ENCODE peak calls at places on chromosomes 16 and 17, in five cellular contexts. G is stomach, B is Peyer's patch, P is transverse colon, W is sigmoid colon. T is an unnamed sample.
A peak's percentile ranks its signal among the peaks of the same experiment; 100 is the strongest.

GRCh38 chr16:74667215-74667765 is 613 bp upstream of the RFWD3 start:
- DNase-seq in W (peak; percentile 69), B (peak; percentile 64), P (peak; percentile 19), G (peak; percentile 34), T (no peak)

GRCh38 chr17:59181481-59181880 is 25.9 kb downstream of the PRR11 start:
- DNase-seq in B (no peak), G (no peak), P (no peak), W (no peak), T (no peak)

GRCh38 chr16:30934827-30935557 is 11.6 kb downstream of the FBXL19 start:
- DNase-seq in G (peak; percentile 37), W (no peak), B (no peak), P (peak; percentile 49), T (peak; percentile 42)

GRCh38 chr16:10731790-10732189 is 11.9 kb upstream of the NUBP1 start:
- DNase-seq in B (no peak), G (no peak), W (no peak), P (no peak), T (no peak)

GRCh38 chr16:86931410-86931941 is 353.1 kb downstream of the FOXL1 start:
- DNase-seq in G (no peak), B (no peak), P (no peak), W (no peak), T (no peak)

GRCh38 chr17:47719411-47720152 is 13.5 kb upstream of the TBX21 start:
- DNase-seq in B (no peak), G (no peak), W (no peak), P (no peak), T (no peak)

GRCh38 chr16:74825941-74826340 is 51.3 kb upstream of the FA2H start:
- DNase-seq in W (no peak), G (no peak), B (no peak), P (no peak), T (no peak)

GRCh38 chr16:34078697-34079096 is 619.3 kb downstream of the TP53TG3F start:
- DNase-seq in W (no peak), P (no peak), G (no peak), B (no peak), T (no peak)

GRCh38 chr17:78875738-78876597 is 27.0 kb downstream of the CEP295NL start:
- DNase-seq in P (no peak), G (no peak), W (no peak), B (no peak), T (no peak)

GRCh38 chr16:48817032-48817431 is 207.1 kb upstream of the N4BP1 start:
- DNase-seq in W (no peak), P (no peak), G (no peak), B (no peak), T (no peak)

GRCh38 chr16:30472328-30472942 is at the start of gene ITGAL:
- DNase-seq in G (peak; percentile 56), W (peak; percentile 72), B (peak; percentile 91), P (peak; percentile 72), T (peak; percentile 86)

GRCh38 chr17:67139784-67140665 is 95.7 kb downstream of the CACNG1 start:
- DNase-seq in P (no peak), G (no peak), W (no peak), B (no peak), T (no peak)

GRCh38 chr17:56786989-56787482 is 46.7 kb downstream of the C17orf67 start:
- DNase-seq in G (no peak), W (no peak), P (peak; percentile 25), B (peak; percentile 79), T (no peak)

GRCh38 chr16:56742030-56742984 is 12.4 kb downstream of the NUP93 start:
- DNase-seq in G (no peak), P (no peak), B (no peak), W (no peak), T (no peak)
- H3K4me3 ChIP-seq in G (no peak overlapping the region), P (no peak overlapping the region), B (no peak overlapping the region), W (no peak overlapping the region), T (no peak overlapping the region)

GRCh38 chr17:1557355-1558095 is 5.1 kb downstream of the PITPNA start:
- DNase-seq in B (no peak), P (peak; percentile 37), W (no peak), G (no peak), T (no peak)
- H3K4me1 ChIP-seq in B (peaks cover 67% of the 10 kb centered on the region), P (peaks cover 45% of the 10 kb centered on the region), W (no peaks in the 10 kb centered on the region), G (peaks cover 31% of the 10 kb centered on the region), T (peaks cover 37% of the 10 kb centered on the region)

GRCh38 chr16:51239196-51239595 is 88.1 kb upstream of the SALL1 start:
- DNase-seq in P (no peak), G (no peak), W (no peak), B (no peak), T (no peak)
- TF ChIP-seq POLR2A in P (no peak), G (no peak), W (no peak), B (no peak), T (no peak)

GRCh38 chr16:66873685-66874055 is 6.6 kb upstream of the PDP2 start:
- DNase-seq in W (no peak), G (no peak), P (no peak), B (no peak), T (no peak)
- H3K4me3 ChIP-seq in W (no peak overlapping the region), G (no peak overlapping the region), P (no peak overlapping the region), B (no peak overlapping the region), T (no peak overlapping the region)

GRCh38 chr17:39639043-39639442 is 2.1 kb downstream of the STARD3 start:
- DNase-seq in B (no peak), P (no peak), W (no peak), G (no peak), T (no peak)

GRCh38 chr17:39641883-39642282 is 4.9 kb downstream of the STARD3 start:
- DNase-seq in P (no peak), G (no peak), B (no peak), W (no peak), T (no peak)

GRCh38 chr17:39641119-39641496 is 4.2 kb downstream of the STARD3 start:
- DNase-seq in B (no peak), W (no peak), P (no peak), G (no peak), T (no peak)

GRCh38 chr17:39639566-39640458 is 2.9 kb downstream of the STARD3 start:
- DNase-seq in P (no peak), G (no peak), B (no peak), W (no peak), T (no peak)

DNA sequence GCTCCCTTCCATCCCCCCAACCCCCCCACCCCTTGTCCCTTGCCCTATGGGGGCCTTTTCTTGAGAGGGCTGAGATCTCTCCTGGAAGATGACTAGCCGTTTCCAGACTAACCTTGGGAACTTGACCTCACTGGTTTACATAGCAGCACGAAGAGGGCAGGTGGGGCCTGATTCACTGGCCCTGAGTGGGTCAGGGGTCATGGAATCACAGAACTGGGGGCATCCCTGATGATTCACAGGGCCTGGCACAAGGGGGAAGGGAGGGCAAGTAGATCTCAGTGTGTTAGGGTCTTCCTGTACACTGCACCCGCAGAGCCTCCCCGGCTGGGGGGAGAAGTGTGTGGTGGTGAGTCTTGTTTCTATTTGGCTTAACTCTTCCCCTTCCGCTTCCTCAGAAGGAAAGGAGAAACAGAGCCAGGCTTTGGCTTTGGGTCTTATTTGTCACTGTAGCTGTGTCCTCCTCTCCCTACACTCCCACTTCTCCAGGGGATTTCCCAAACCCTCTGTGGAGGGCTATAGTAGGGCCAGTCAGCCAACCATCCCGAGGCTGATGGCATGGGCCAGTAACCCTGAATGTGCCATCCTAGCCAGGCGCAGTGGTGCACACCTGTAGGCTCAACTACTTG is 3.7 kb downstream of the STARD3 start:
- DNase-seq in W (no peak), B (no peak), P (no peak), G (no peak), T (no peak)
- H3K4me1 ChIP-seq in W (no peaks in the 10 kb centered on the region), B (peaks cover 62% of the 10 kb centered on the region), P (peaks cover 39% of the 10 kb centered on the region), G (peaks cover 34% of the 10 kb centered on the region), T (peaks cover 14% of the 10 kb centered on the region)